ENCODE peak calls at places on chromosomes 7 and 10, in six cellular contexts. H is psoas muscle; P is dorsolateral prefrontal cortex; D is CD8-positive, alpha-beta T cell; R is fibroblast of lung; B is neuronal stem cell. S is an unnamed sample.

GRCh38 chr10:104038958-104039752 is 46.5 kb downstream of the COL17A1 start:
- DNase-seq in H (no peak), P (no peak), D (peak), R (no peak), B (no peak), S (no peak)

GRCh38 chr10:59072038-59072437 is 104.4 kb upstream of the PHYHIPL start:
- DNase-seq in H (no peak), P (no peak), D (no peak), R (no peak), B (no peak), S (no peak)

GRCh38 chr10:78199019-78199418 is 165.4 kb downstream of the RPS24 start:
- DNase-seq in H (no peak), P (no peak), D (no peak), R (no peak), B (no peak), S (no peak)

GRCh38 chr10:49023752-49024151 is 84.1 kb upstream of the LRRC18 start:
- DNase-seq in H (no peak), P (no peak), D (no peak), R (no peak), B (no peak), S (no peak)

GRCh38 chr7:148664319-148664718 is 34.4 kb upstream of the CUL1 start:
- DNase-seq in H (peak), P (no peak), D (no peak), R (peak), B (no peak), S (no peak)

GRCh38 chr10:132132391-132132841 is 54.3 kb upstream of the DPYSL4 start:
- DNase-seq in H (peak), P (peak), D (no peak), R (no peak), B (no peak), S (no peak)

GRCh38 chr7:4661871-4662270 is 20.2 kb upstream of the FOXK1 start:
- DNase-seq in H (peak), P (no peak), D (no peak), R (peak), B (no peak), S (no peak)

GRCh38 chr7:111499027-111499426 is 63.3 kb downstream of the IMMP2L start:
- DNase-seq in H (no peak), P (no peak), D (no peak), R (peak), B (no peak), S (no peak)

GRCh38 chr10:60335708-60336107 is 54.0 kb downstream of the ANK3 start:
- DNase-seq in H (no peak), P (no peak), D (no peak), R (no peak), B (no peak), S (no peak)

GRCh38 chr10:68231106-68231901 is 609 bp downstream of the ATOH7 start:
- DNase-seq in H (peak), P (peak), D (peak), R (peak), B (peak), S (peak)

GRCh38 chr7:101913876-101914275 is 96.5 kb downstream of the CUX1 start:
- DNase-seq in H (no peak), P (no peak), D (no peak), R (peak), B (no peak), S (no peak)

GRCh38 chr10:6518791-6519430 is 61.2 kb downstream of the PRKCQ start:
- DNase-seq in H (no peak), P (no peak), D (no peak), R (no peak), B (no peak), S (no peak)

GRCh38 chr10:6522230-6522629 is 57.8 kb downstream of the PRKCQ start:
- DNase-seq in H (no peak), P (no peak), D (no peak), R (peak), B (no peak), S (no peak)

GRCh38 chr10:6516877-6517276 is 63.2 kb downstream of the PRKCQ start:
- DNase-seq in H (no peak), P (no peak), D (no peak), R (no peak), B (no peak), S (no peak)

GRCh38 chr10:6516277-6516676 is 63.8 kb downstream of the PRKCQ start:
- DNase-seq in H (no peak), P (no peak), D (no peak), R (no peak), B (no peak), S (no peak)

GRCh38 chr10:6520138-6520537 is 59.9 kb downstream of the PRKCQ start:
- DNase-seq in H (no peak), P (no peak), D (no peak), R (no peak), B (no peak), S (no peak)
- H3K27ac ChIP-seq in H (no peak), P (no peak), D (no peak), R (no peak), B (no peak), S (no peak)

DNA sequence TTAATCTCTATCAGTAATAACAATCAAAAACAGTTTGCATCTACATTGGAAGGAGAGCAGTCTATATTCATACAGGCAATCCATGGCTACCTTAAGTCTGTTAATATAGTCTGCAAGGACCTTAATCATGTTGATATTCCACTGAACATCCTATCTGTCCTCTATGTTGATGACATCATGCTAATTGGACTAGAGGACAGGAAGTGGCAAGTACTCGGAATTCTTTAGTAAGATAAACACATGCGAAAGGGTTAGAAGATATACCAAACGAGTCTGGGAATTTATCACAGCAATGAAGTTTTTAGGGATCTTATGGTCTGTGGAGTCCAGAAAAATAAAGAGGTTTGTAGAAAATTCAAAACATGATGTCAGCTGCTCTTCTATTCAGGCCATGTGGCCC is 11.3 kb upstream of the SAMD9L start:
- DNase-seq in H (no peak), P (no peak), D (no peak), R (peak), B (no peak), S (no peak)
- H3K27ac ChIP-seq in H (no peak), P (no peak), D (no peak), R (no peak), B (no peak), S (peak)

DNA sequence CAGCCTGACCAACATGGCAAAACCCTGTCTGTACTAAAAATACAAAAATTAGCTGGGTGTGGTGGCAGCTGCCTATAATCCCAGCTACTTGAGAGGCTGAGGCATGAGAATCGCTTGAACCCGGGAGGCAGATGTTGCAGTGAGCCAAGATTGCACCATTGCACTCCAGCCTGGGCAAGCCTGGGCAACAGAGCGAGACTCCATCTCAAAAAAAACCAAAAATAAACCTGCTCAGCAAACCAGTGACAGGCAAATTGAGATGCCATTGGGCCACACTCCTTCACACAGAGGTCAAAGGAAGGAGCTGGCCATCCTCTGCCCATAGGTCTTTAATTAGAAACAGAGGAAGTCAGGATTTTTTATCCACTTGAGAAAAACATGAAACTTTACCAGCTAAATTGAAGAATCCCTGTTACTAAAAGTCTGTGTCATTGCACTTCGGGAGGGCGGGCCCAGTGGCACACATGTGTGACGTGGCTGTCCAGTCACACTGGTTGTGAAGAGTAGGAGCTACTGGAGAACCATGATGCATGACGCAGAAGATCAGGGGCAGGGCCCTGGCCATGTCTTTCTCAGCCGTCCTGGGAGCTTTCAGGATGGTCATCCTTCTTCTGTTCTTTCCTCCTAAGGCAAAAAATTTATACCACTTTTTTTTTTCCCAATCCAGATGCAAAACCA is 118.3 kb upstream of the ZNF438 start:
- DNase-seq in H (no peak), P (no peak), D (no peak), R (no peak), B (no peak), S (no peak)
- H3K27ac ChIP-seq in H (no peak), P (no peak), D (no peak), R (no peak), B (no peak), S (no peak)

GRCh38 chr7:30912021-30912420 is 368 bp downstream of the AQP1 start:
- DNase-seq in H (no peak), P (no peak), D (no peak), R (no peak), B (no peak), S (no peak)

GRCh38 chr7:30912454-30912985 is 867 bp downstream of the AQP1 start:
- DNase-seq in H (no peak), P (no peak), D (no peak), R (no peak), B (no peak), S (no peak)

GRCh38 chr7:30911561-30911969 is at the start of gene AQP1:
- DNase-seq in H (peak), P (peak), D (no peak), R (peak), B (no peak), S (no peak)

GRCh38 chr7:30910369-30911073 is 1.1 kb upstream of the AQP1 start:
- DNase-seq in H (no peak), P (no peak), D (no peak), R (no peak), B (no peak), S (no peak)

GRCh38 chr7:30911133-30911532 is 520 bp upstream of the AQP1 start:
- DNase-seq in H (no peak), P (no peak), D (no peak), R (no peak), B (no peak), S (no peak)
- H3K27ac ChIP-seq in H (peak), P (no peak), D (no peak), R (no peak), B (no peak), S (no peak)

GRCh38 chr10:12375076-12375504 is 25.7 kb downstream of the CAMK1D start:
- DNase-seq in H (no peak), P (no peak), D (no peak), R (peak), B (no peak), S (no peak)
- H3K27ac ChIP-seq in H (no peak), P (no peak), D (no peak), R (no peak), B (no peak), S (no peak)

DNA sequence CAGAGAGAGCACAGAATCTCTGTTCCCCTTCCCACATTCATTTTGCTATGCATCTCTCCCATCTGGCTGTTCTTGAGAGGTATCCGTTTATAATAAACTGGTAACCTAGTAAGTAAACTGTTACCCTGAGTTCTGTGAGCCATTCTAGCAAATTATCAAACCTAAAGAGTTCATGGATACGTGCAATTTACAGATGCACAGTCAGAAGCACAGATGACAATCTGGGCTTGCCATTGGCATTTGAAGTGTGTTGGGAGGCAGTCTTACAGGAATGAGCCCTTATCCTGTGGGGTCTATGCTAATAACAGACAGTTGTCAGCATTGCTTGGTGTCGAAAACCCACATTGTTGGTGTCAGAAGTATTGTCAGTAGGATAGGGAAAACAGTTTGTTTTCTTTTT is 151.8 kb downstream of the CFTR start:
- DNase-seq in H (no peak), P (no peak), D (no peak), R (no peak), B (no peak), S (no peak)
- H3K27ac ChIP-seq in H (no peak), P (no peak), D (no peak), R (no peak), B (no peak), S (no peak)

S was measured in SJSA1.